ENCODE peak calls at places on chromosomes 4 and X, in five cellular contexts. S is AG08396; L is CD4-positive, alpha-beta T cell; U is nephron progenitor cell; T is activated T-helper 1 cell treated with Interleukin-2 at 50 U/mL for 16 hours. P is an unnamed sample.

GRCh38 chrX:70264784-70265183 is 3.4 kb upstream of the ARR3 start:
- DNase-seq in S (no peak), L (no peak), U (no peak), T (no peak), P (peak)

GRCh38 chrX:24493740-24494543 is 28.9 kb downstream of the PDK3 start:
- DNase-seq in S (no peak), L (no peak), U (no peak), T (no peak), P (no peak)

GRCh38 chr4:158775091-158775651 is 6.3 kb downstream of the FNIP2 start:
- DNase-seq in S (peak), L (no peak), U (no peak), T (no peak), P (peak)

GRCh38 chrX:101619336-101619735 is 1.5 kb upstream of the ARMCX6 start:
- DNase-seq in S (no peak), L (no peak), U (peak), T (no peak), P (no peak)

GRCh38 chr4:83307920-83308319 is 23.3 kb upstream of the COQ2 start:
- DNase-seq in S (no peak), L (no peak), U (no peak), T (no peak), P (no peak)

GRCh38 chr4:153296424-153296823 is 48.1 kb upstream of the MND1 start:
- DNase-seq in S (peak), L (no peak), U (peak), T (no peak), P (no peak)

GRCh38 chr4:19492611-19493010 is 759.1 kb upstream of the SLIT2 start:
- DNase-seq in S (peak), L (no peak), U (no peak), T (no peak), P (no peak)

GRCh38 chr4:7736436-7737267 is 203.0 kb downstream of the AFAP1 start:
- DNase-seq in S (peak), L (no peak), U (peak), T (no peak), P (no peak)

GRCh38 chrX:48957477-48957826 is at the start of gene OTUD5:
- DNase-seq in S (peak), L (peak), U (no peak), T (peak), P (peak)